ENCODE peak calls at places on chromosomes 12 and 14, in six cellular contexts. One of them, this sample, is unnamed.
A peak's percentile ranks its signal among the peaks of the same experiment; 100 is the strongest.

GRCh38 chr12:47356129-47356622 is 276.4 kb upstream of the AMIGO2 start:
- DNase-seq in prostate gland: no peak
- DNase-seq in transverse colon: no peak
- DNase-seq in spleen: no peak
- DNase-seq in sigmoid colon: no peak
- DNase-seq in upper lobe of left lung: no peak
- DNase-seq in this sample: peak; percentile 9

GRCh38 chr14:94163806-94164205 is 10.3 kb upstream of the PPP4R4 start:
- DNase-seq in prostate gland: no peak
- DNase-seq in transverse colon: no peak
- DNase-seq in spleen: no peak
- DNase-seq in sigmoid colon: no peak
- DNase-seq in upper lobe of left lung: no peak
- DNase-seq in this sample: no peak

GRCh38 chr12:50040657-50041056 is 15.4 kb upstream of the RACGAP1 start:
- DNase-seq in prostate gland: no peak
- DNase-seq in transverse colon: no peak
- DNase-seq in spleen: peak; percentile 52
- DNase-seq in sigmoid colon: no peak
- DNase-seq in upper lobe of left lung: no peak
- DNase-seq in this sample: no peak

GRCh38 chr12:68568878-68569569 is 41.7 kb upstream of the RAP1B start:
- DNase-seq in prostate gland: no peak
- DNase-seq in transverse colon: peak; percentile 19
- DNase-seq in spleen: no peak
- DNase-seq in sigmoid colon: no peak
- DNase-seq in upper lobe of left lung: peak; percentile 50
- DNase-seq in this sample: no peak

GRCh38 chr12:114406326-114407033 is 536 bp upstream of the TBX5 start:
- DNase-seq in prostate gland: no peak
- DNase-seq in transverse colon: no peak
- DNase-seq in spleen: no peak
- DNase-seq in sigmoid colon: no peak
- DNase-seq in upper lobe of left lung: no peak
- DNase-seq in this sample: no peak

GRCh38 chr14:23481992-23482813 is 12.7 kb downstream of the NGDN start:
- DNase-seq in prostate gland: no peak
- DNase-seq in transverse colon: no peak
- DNase-seq in spleen: no peak
- DNase-seq in sigmoid colon: no peak
- DNase-seq in upper lobe of left lung: no peak
- DNase-seq in this sample: no peak

GRCh38 chr12:117563007-117563406 is 201.6 kb upstream of the NOS1 start:
- DNase-seq in prostate gland: no peak
- DNase-seq in transverse colon: no peak
- DNase-seq in spleen: no peak
- DNase-seq in sigmoid colon: no peak
- DNase-seq in upper lobe of left lung: no peak
- DNase-seq in this sample: no peak

GRCh38 chr14:96119947-96120346 is 80.8 kb downstream of the C14orf132 start:
- DNase-seq in prostate gland: no peak
- DNase-seq in transverse colon: no peak
- DNase-seq in spleen: no peak
- DNase-seq in sigmoid colon: no peak
- DNase-seq in upper lobe of left lung: no peak
- DNase-seq in this sample: no peak

GRCh38 chr12:3236345-3237153 is 159.4 kb downstream of the TSPAN9 start:
- DNase-seq in prostate gland: no peak
- DNase-seq in transverse colon: peak; percentile 21
- DNase-seq in spleen: no peak
- DNase-seq in sigmoid colon: no peak
- DNase-seq in upper lobe of left lung: no peak
- DNase-seq in this sample: no peak

GRCh38 chr12:131102493-131102931 is 148.8 kb downstream of the ADGRD1 start:
- DNase-seq in prostate gland: no peak
- DNase-seq in transverse colon: no peak
- DNase-seq in spleen: peak; percentile 43
- DNase-seq in sigmoid colon: peak; percentile 48
- DNase-seq in upper lobe of left lung: peak; percentile 10
- DNase-seq in this sample: no peak

GRCh38 chr12:54017845-54018607 is 9.2 kb downstream of the HOXC8 start:
- DNase-seq in prostate gland: no peak
- DNase-seq in transverse colon: peak; percentile 63
- DNase-seq in spleen: peak; percentile 93
- DNase-seq in sigmoid colon: no peak
- DNase-seq in upper lobe of left lung: peak; percentile 46
- DNase-seq in this sample: peak; percentile 95

GRCh38 chr14:75781096-75781495 is 120.0 kb downstream of the TTLL5 start:
- DNase-seq in prostate gland: no peak
- DNase-seq in transverse colon: no peak
- DNase-seq in spleen: no peak
- DNase-seq in sigmoid colon: no peak
- DNase-seq in upper lobe of left lung: no peak
- DNase-seq in this sample: no peak

GRCh38 chr14:100140452-100141132 is 18.9 kb downstream of the DEGS2 start:
- DNase-seq in prostate gland: no peak
- DNase-seq in transverse colon: no peak
- DNase-seq in spleen: no peak
- DNase-seq in sigmoid colon: no peak
- DNase-seq in upper lobe of left lung: peak; percentile 75
- DNase-seq in this sample: no peak

GRCh38 chr14:68245146-68246073 is 425.8 kb downstream of the RAD51B start:
- DNase-seq in prostate gland: peak; percentile 44
- DNase-seq in transverse colon: no peak
- DNase-seq in spleen: no peak
- DNase-seq in sigmoid colon: peak; percentile 70
- DNase-seq in upper lobe of left lung: no peak
- DNase-seq in this sample: no peak

GRCh38 chr12:57223191-57224165 is 6.0 kb upstream of the SHMT2 start:
- DNase-seq in prostate gland: no peak
- DNase-seq in transverse colon: no peak
- DNase-seq in spleen: no peak
- DNase-seq in sigmoid colon: no peak
- DNase-seq in upper lobe of left lung: no peak
- DNase-seq in this sample: no peak

GRCh38 chr12:59744564-59744963 is 148.7 kb downstream of the SLC16A7 start:
- DNase-seq in prostate gland: no peak
- DNase-seq in transverse colon: no peak
- DNase-seq in spleen: no peak
- DNase-seq in sigmoid colon: no peak
- DNase-seq in upper lobe of left lung: no peak
- DNase-seq in this sample: no peak

GRCh38 chr14:72643317-72643801 is 250.5 kb downstream of the DPF3 start:
- DNase-seq in prostate gland: no peak
- DNase-seq in transverse colon: no peak
- DNase-seq in spleen: no peak
- DNase-seq in sigmoid colon: no peak
- DNase-seq in upper lobe of left lung: no peak
- DNase-seq in this sample: no peak

GRCh38 chr12:94032368-94032767 is 116.0 kb upstream of the PLXNC1 start:
- DNase-seq in prostate gland: no peak
- DNase-seq in transverse colon: no peak
- DNase-seq in spleen: no peak
- DNase-seq in sigmoid colon: no peak
- DNase-seq in upper lobe of left lung: no peak
- DNase-seq in this sample: no peak

GRCh38 chr12:3032770-3033537 is 44.2 kb upstream of the TSPAN9 start:
- DNase-seq in prostate gland: no peak
- DNase-seq in transverse colon: no peak
- DNase-seq in spleen: no peak
- DNase-seq in sigmoid colon: no peak
- DNase-seq in upper lobe of left lung: no peak
- DNase-seq in this sample: no peak

GRCh38 chr14:105023791-105024480 is 3.1 kb upstream of the CDCA4 start:
- DNase-seq in prostate gland: no peak
- DNase-seq in transverse colon: no peak
- DNase-seq in spleen: no peak
- DNase-seq in sigmoid colon: no peak
- DNase-seq in upper lobe of left lung: no peak
- DNase-seq in this sample: no peak

GRCh38 chr14:105021656-105022275 is 883 bp upstream of the CDCA4 start:
- DNase-seq in prostate gland: no peak
- DNase-seq in transverse colon: peak; percentile 64
- DNase-seq in spleen: peak; percentile 88
- DNase-seq in sigmoid colon: no peak
- DNase-seq in upper lobe of left lung: peak; percentile 39
- DNase-seq in this sample: no peak

GRCh38 chr14:105022276-105022670 is 1.4 kb upstream of the CDCA4 start:
- DNase-seq in prostate gland: no peak
- DNase-seq in transverse colon: no peak
- DNase-seq in spleen: no peak
- DNase-seq in sigmoid colon: no peak
- DNase-seq in upper lobe of left lung: no peak
- DNase-seq in this sample: no peak

GRCh38 chr14:105020815-105021655 is at the start of gene CDCA4:
- DNase-seq in prostate gland: peak; percentile 97
- DNase-seq in transverse colon: peak; percentile 97
- DNase-seq in spleen: peak; percentile 99
- DNase-seq in sigmoid colon: peak; percentile 98
- DNase-seq in upper lobe of left lung: peak; percentile 98
- DNase-seq in this sample: peak; percentile 98

GRCh38 chr14:105023144-105023543 is 2.3 kb upstream of the CDCA4 start:
- DNase-seq in prostate gland: no peak
- DNase-seq in transverse colon: no peak
- DNase-seq in spleen: no peak
- DNase-seq in sigmoid colon: no peak
- DNase-seq in upper lobe of left lung: no peak
- DNase-seq in this sample: no peak
- TF ChIP-seq POLR2AphosphoS5 in prostate gland: no peak
- TF ChIP-seq POLR2AphosphoS5 in transverse colon: no peak
- TF ChIP-seq POLR2AphosphoS5 in spleen: no peak
- TF ChIP-seq POLR2AphosphoS5 in sigmoid colon: no peak
- TF ChIP-seq POLR2AphosphoS5 in upper lobe of left lung: no peak
- TF ChIP-seq POLR2AphosphoS5 in this sample: no peak

DNA sequence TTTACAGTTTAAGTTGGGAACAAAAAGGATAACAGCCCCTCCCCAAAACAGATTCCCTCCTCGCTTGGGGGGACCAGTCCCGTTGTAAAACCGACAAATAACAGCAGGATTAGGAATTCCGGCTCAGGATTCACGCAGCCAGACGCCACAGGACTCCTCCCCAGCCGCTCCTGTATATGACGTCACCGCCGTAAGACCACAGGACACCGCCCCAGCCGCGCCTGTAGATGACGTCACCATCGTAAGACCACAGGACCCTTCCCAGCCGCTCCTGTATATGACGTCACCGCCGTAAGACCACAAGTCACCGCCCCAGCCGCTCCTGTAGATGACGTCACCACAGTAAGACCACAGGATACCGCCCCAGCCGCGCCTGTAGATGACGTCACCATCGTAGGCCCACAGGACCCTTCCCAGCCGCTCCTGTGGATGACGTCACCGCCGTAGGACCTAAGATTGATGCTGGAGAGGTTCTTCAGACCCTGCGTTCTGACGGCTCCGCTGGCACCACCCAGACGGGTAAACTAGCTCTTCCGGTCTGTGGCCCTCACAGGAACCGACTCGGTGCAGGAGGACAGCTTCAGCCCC is 44.0 kb upstream of the FBRSL1 start:
- DNase-seq in prostate gland: peak; percentile 31
- DNase-seq in transverse colon: peak; percentile 67
- DNase-seq in spleen: peak; percentile 87
- DNase-seq in sigmoid colon: no peak
- DNase-seq in upper lobe of left lung: peak; percentile 76
- DNase-seq in this sample: no peak
- TF ChIP-seq POLR2AphosphoS5 in prostate gland: no peak
- TF ChIP-seq POLR2AphosphoS5 in transverse colon: no peak
- TF ChIP-seq POLR2AphosphoS5 in spleen: peak; percentile 0
- TF ChIP-seq POLR2AphosphoS5 in sigmoid colon: no peak
- TF ChIP-seq POLR2AphosphoS5 in upper lobe of left lung: no peak
- TF ChIP-seq POLR2AphosphoS5 in this sample: no peak

GRCh38 chr14:34085695-34086094 is 134.8 kb upstream of the EGLN3 start:
- DNase-seq in prostate gland: no peak
- DNase-seq in transverse colon: no peak
- DNase-seq in spleen: no peak
- DNase-seq in sigmoid colon: no peak
- DNase-seq in upper lobe of left lung: no peak
- DNase-seq in this sample: no peak

GRCh38 chr14:34078117-34078743 is 127.4 kb upstream of the EGLN3 start:
- DNase-seq in prostate gland: no peak
- DNase-seq in transverse colon: no peak
- DNase-seq in spleen: no peak
- DNase-seq in sigmoid colon: no peak
- DNase-seq in upper lobe of left lung: no peak
- DNase-seq in this sample: no peak

GRCh38 chr14:34081126-34081575 is 130.3 kb upstream of the EGLN3 start:
- DNase-seq in prostate gland: no peak
- DNase-seq in transverse colon: no peak
- DNase-seq in spleen: no peak
- DNase-seq in sigmoid colon: no peak
- DNase-seq in upper lobe of left lung: no peak
- DNase-seq in this sample: no peak

GRCh38 chr14:34086358-34086757 is 135.5 kb upstream of the EGLN3 start:
- DNase-seq in prostate gland: no peak
- DNase-seq in transverse colon: no peak
- DNase-seq in spleen: no peak
- DNase-seq in sigmoid colon: no peak
- DNase-seq in upper lobe of left lung: no peak
- DNase-seq in this sample: no peak

GRCh38 chr14:34081576-34082136 is 130.8 kb upstream of the EGLN3 start:
- DNase-seq in prostate gland: no peak
- DNase-seq in transverse colon: no peak
- DNase-seq in spleen: no peak
- DNase-seq in sigmoid colon: no peak
- DNase-seq in upper lobe of left lung: no peak
- DNase-seq in this sample: no peak
- TF ChIP-seq POLR2AphosphoS5 in prostate gland: peak; percentile 32
- TF ChIP-seq POLR2AphosphoS5 in transverse colon: no peak
- TF ChIP-seq POLR2AphosphoS5 in spleen: no peak
- TF ChIP-seq POLR2AphosphoS5 in sigmoid colon: no peak
- TF ChIP-seq POLR2AphosphoS5 in upper lobe of left lung: no peak
- TF ChIP-seq POLR2AphosphoS5 in this sample: no peak

DNA sequence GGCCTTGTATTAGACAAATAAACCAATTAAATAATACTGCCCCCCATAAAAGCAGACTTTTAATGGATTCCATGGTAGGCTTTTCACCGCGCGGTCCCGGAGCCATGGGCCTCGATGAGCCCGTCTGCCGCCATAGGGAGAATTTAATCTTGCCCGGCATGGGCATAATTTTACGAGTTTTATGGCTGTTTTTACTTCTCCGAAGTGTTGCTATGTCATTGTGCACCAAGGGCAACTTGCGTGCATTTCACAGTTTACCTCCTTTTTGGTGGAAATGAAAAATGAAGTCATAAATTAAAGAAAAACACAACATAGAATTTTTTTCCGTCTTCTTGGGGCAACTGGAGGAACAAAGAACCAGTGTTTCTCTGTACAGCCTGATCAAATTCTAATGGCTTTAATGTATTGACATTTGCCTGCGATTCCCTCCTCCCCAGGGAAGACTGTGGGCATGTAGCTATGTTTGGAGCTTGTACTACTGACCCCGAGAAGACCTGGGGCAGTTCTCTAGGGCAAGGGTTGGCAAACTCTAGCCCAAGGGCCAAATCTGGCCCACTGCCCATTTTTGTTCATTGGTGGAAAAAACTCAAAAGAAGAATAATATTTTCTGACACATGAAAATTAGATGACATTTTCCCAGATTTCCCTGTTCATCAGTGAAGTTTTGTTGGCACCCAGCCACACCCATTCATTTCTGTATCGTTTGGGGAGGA is 142.7 kb downstream of the CHST11 start:
- DNase-seq in prostate gland: no peak
- DNase-seq in transverse colon: no peak
- DNase-seq in spleen: no peak
- DNase-seq in sigmoid colon: no peak
- DNase-seq in upper lobe of left lung: no peak
- DNase-seq in this sample: no peak
- TF ChIP-seq POLR2AphosphoS5 in prostate gland: no peak
- TF ChIP-seq POLR2AphosphoS5 in transverse colon: no peak
- TF ChIP-seq POLR2AphosphoS5 in spleen: no peak
- TF ChIP-seq POLR2AphosphoS5 in sigmoid colon: no peak
- TF ChIP-seq POLR2AphosphoS5 in upper lobe of left lung: no peak
- TF ChIP-seq POLR2AphosphoS5 in this sample: no peak

GRCh38 chr14:90274019-90274418 is 17.7 kb downstream of the PSMC1 start:
- DNase-seq in prostate gland: no peak
- DNase-seq in transverse colon: no peak
- DNase-seq in spleen: no peak
- DNase-seq in sigmoid colon: no peak
- DNase-seq in upper lobe of left lung: no peak
- DNase-seq in this sample: no peak
- TF ChIP-seq POLR2AphosphoS5 in prostate gland: no peak
- TF ChIP-seq POLR2AphosphoS5 in transverse colon: no peak
- TF ChIP-seq POLR2AphosphoS5 in spleen: peak; percentile 42
- TF ChIP-seq POLR2AphosphoS5 in sigmoid colon: no peak
- TF ChIP-seq POLR2AphosphoS5 in upper lobe of left lung: no peak
- TF ChIP-seq POLR2AphosphoS5 in this sample: no peak

This sample was measured in GM12891.